ENCODE peak calls at places on chromosomes 12 and 14, in four cellular contexts. K is neural crest cell, R is left ventricle myocardium inferior, Y is suprapubic skin. N is an unnamed sample.

GRCh38 chr12:1972260-1972659 is 32.0 kb downstream of the DCP1B start:
- DNase-seq in K (no peak), R (no peak), Y (no peak), N (no peak)

GRCh38 chr12:69553626-69554248 is 31.5 kb upstream of the CCT2 start:
- DNase-seq in K (no peak), R (no peak), Y (no peak), N (no peak)

GRCh38 chr12:124636138-124636968 is 68.9 kb upstream of the NCOR2 start:
- DNase-seq in K (no peak), R (no peak), Y (no peak), N (no peak)

GRCh38 chr12:46557539-46558373 is 185.2 kb upstream of the SLC38A2 start:
- DNase-seq in K (no peak), R (no peak), Y (no peak), N (no peak)

GRCh38 chr14:92121207-92121669 is 268 bp downstream of the NDUFB1 start:
- DNase-seq in K (peak), R (peak), Y (no peak), N (no peak)

GRCh38 chr12:47900480-47901129 is 4.2 kb downstream of the VDR start:
- DNase-seq in K (no peak), R (no peak), Y (no peak), N (no peak)

GRCh38 chr12:27635349-27635972 is 60.8 kb upstream of the REP15 start:
- DNase-seq in K (no peak), R (no peak), Y (no peak), N (no peak)

GRCh38 chr14:60856113-60856512 is 121.6 kb downstream of the MNAT1 start:
- DNase-seq in K (no peak), R (no peak), Y (no peak), N (no peak)

GRCh38 chr12:42918387-42918786 is 328.8 kb upstream of the PRICKLE1 start:
- DNase-seq in K (no peak), R (no peak), Y (no peak), N (no peak)

GRCh38 chr12:123937707-123938600 is 34.7 kb downstream of the CCDC92 start:
- DNase-seq in K (no peak), R (no peak), Y (no peak), N (no peak)

GRCh38 chr14:79352026-79352425 is 859.3 kb downstream of the DIO2 start:
- DNase-seq in K (no peak), R (no peak), Y (no peak), N (no peak)

GRCh38 chr12:104643921-104644669 is 187.3 kb downstream of the CHST11 start:
- DNase-seq in K (no peak), R (peak), Y (no peak), N (no peak)

DNA sequence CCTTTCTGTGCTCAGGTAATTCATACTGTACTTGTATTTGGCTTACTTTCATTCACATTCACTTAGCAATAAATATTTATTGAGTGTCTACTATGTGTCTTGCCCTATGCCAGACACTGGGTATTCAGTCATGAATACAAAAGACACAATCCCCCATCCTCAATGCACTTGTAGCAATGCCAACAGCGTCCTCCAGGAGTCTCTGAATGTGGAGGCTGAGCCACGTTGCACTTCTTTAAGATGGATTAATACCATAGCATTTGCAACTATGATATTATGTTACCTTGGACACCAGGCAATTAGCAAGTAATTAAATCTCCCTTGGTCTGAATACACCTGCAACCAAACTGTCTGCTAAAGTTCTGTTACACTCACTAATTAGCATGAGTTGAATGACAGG is 58.8 kb downstream of the OTX2 start:
- DNase-seq in K (no peak), R (no peak), Y (no peak), N (no peak)
- TF ChIP-seq CTCF in K (peak), R (no peak), Y (no peak), N (peak)

GRCh38 chr12:99393763-99394162 is 253.8 kb upstream of the GARIN6 start:
- DNase-seq in K (no peak), R (no peak), Y (no peak), N (no peak)

GRCh38 chr12:99387661-99388060 is 259.9 kb upstream of the GARIN6 start:
- DNase-seq in K (no peak), R (no peak), Y (no peak), N (no peak)

GRCh38 chr12:99389751-99390150 is 257.8 kb upstream of the GARIN6 start:
- DNase-seq in K (no peak), R (no peak), Y (no peak), N (no peak)

GRCh38 chr12:99392091-99392850 is 255.3 kb upstream of the GARIN6 start:
- DNase-seq in K (no peak), R (no peak), Y (no peak), N (no peak)

GRCh38 chr12:99390707-99391106 is 256.8 kb upstream of the GARIN6 start:
- DNase-seq in K (peak), R (no peak), Y (no peak), N (no peak)
- TF ChIP-seq CTCF in K (peak), R (peak), Y (no peak), N (peak)

GRCh38 chr12:38158428-38159091 is 158.0 kb upstream of the ALG10B start:
- DNase-seq in K (no peak), R (no peak), Y (no peak), N (no peak)

GRCh38 chr12:38161123-38162000 is 155.2 kb upstream of the ALG10B start:
- DNase-seq in K (no peak), R (no peak), Y (no peak), N (no peak)

GRCh38 chr12:38159092-38159551 is 157.5 kb upstream of the ALG10B start:
- DNase-seq in K (no peak), R (no peak), Y (no peak), N (no peak)

GRCh38 chr12:38160318-38161122 is 156.1 kb upstream of the ALG10B start:
- DNase-seq in K (no peak), R (no peak), Y (no peak), N (no peak)

GRCh38 chr12:38159591-38160317 is 156.8 kb upstream of the ALG10B start:
- DNase-seq in K (no peak), R (no peak), Y (no peak), N (no peak)
- TF ChIP-seq CTCF in K (no peak), R (no peak), Y (no peak), N (no peak)

GRCh38 chr12:15787801-15788200 is 1.4 kb downstream of the EPS8 start:
- DNase-seq in K (no peak), R (no peak), Y (no peak), N (no peak)

GRCh38 chr12:15794836-15795235 is 5.6 kb upstream of the EPS8 start:
- DNase-seq in K (no peak), R (no peak), Y (no peak), N (no peak)

GRCh38 chr12:15794196-15794595 is 5.0 kb upstream of the EPS8 start:
- DNase-seq in K (no peak), R (no peak), Y (no peak), N (no peak)

GRCh38 chr12:15788266-15789214 is 648 bp downstream of the EPS8 start:
- DNase-seq in K (peak), R (peak), Y (peak), N (peak)

GRCh38 chr12:15789215-15790171 is at the start of gene EPS8:
- DNase-seq in K (peak), R (peak), Y (peak), N (peak)
- TF ChIP-seq CTCF in K (peak), R (no peak), Y (no peak), N (no peak)

GRCh38 chr12:93032748-93033147 is 103.7 kb upstream of the EEA1 start:
- DNase-seq in K (no peak), R (no peak), Y (no peak), N (no peak)
- TF ChIP-seq CTCF in K (no peak), R (no peak), Y (no peak), N (no peak)

GRCh38 chr14:76514599-76514998 is 138.7 kb downstream of the ESRRB start:
- DNase-seq in K (no peak), R (no peak), Y (no peak), N (no peak)

GRCh38 chr14:76510255-76510654 is 134.3 kb downstream of the ESRRB start:
- DNase-seq in K (no peak), R (no peak), Y (no peak), N (no peak)

GRCh38 chr14:76509291-76509690 is 133.4 kb downstream of the ESRRB start:
- DNase-seq in K (no peak), R (no peak), Y (no peak), N (no peak)
- TF ChIP-seq CTCF in K (no peak), R (no peak), Y (no peak), N (no peak)

N was measured in type B pancreatic cell.